ENCODE peak calls at places on chromosomes 2 and 18, in seven cellular contexts. One of them, this sample, is unnamed.

GRCh38 chr2:55431982-55432627 is 12.4 kb upstream of the CCDC88A start:
- DNase-seq in fibroblast of the aortic adventitia: peak
- DNase-seq in right atrium auricular region: no peak
- DNase-seq in adrenal gland: no peak
- DNase-seq in tibial nerve: no peak
- DNase-seq in AG09319: no peak
- DNase-seq in astrocyte of the spinal cord: peak
- DNase-seq in this sample: no peak

GRCh38 chr2:38620282-38620977 is 17.7 kb upstream of the HNRNPLL start:
- DNase-seq in AG09319: peak
- DNase-seq in astrocyte of the spinal cord: peak
- DNase-seq in tibial nerve: no peak
- DNase-seq in adrenal gland: no peak
- DNase-seq in right atrium auricular region: no peak
- DNase-seq in fibroblast of the aortic adventitia: peak
- DNase-seq in this sample: no peak

GRCh38 chr2:187003611-187004010 is 154.6 kb upstream of the ZSWIM2 start:
- DNase-seq in adrenal gland: no peak
- DNase-seq in tibial nerve: no peak
- DNase-seq in fibroblast of the aortic adventitia: peak
- DNase-seq in AG09319: no peak
- DNase-seq in astrocyte of the spinal cord: no peak
- DNase-seq in right atrium auricular region: no peak
- DNase-seq in this sample: no peak

GRCh38 chr2:226891780-226892590 is 56.1 kb downstream of the RHBDD1 start:
- DNase-seq in AG09319: peak
- DNase-seq in fibroblast of the aortic adventitia: peak
- DNase-seq in astrocyte of the spinal cord: peak
- DNase-seq in tibial nerve: no peak
- DNase-seq in adrenal gland: no peak
- DNase-seq in right atrium auricular region: no peak
- DNase-seq in this sample: no peak

GRCh38 chr2:206069417-206069816 is 16.6 kb downstream of the INO80D start:
- DNase-seq in tibial nerve: no peak
- DNase-seq in astrocyte of the spinal cord: no peak
- DNase-seq in adrenal gland: no peak
- DNase-seq in right atrium auricular region: no peak
- DNase-seq in fibroblast of the aortic adventitia: no peak
- DNase-seq in AG09319: no peak
- DNase-seq in this sample: no peak

GRCh38 chr2:25587361-25587760 is 86.0 kb downstream of the DTNB start:
- DNase-seq in adrenal gland: peak
- DNase-seq in AG09319: no peak
- DNase-seq in right atrium auricular region: no peak
- DNase-seq in astrocyte of the spinal cord: peak
- DNase-seq in tibial nerve: no peak
- DNase-seq in fibroblast of the aortic adventitia: peak
- DNase-seq in this sample: no peak

GRCh38 chr2:10487144-10488104 is 39.3 kb upstream of the ODC1 start:
- DNase-seq in AG09319: no peak
- DNase-seq in tibial nerve: no peak
- DNase-seq in adrenal gland: no peak
- DNase-seq in fibroblast of the aortic adventitia: peak
- DNase-seq in astrocyte of the spinal cord: no peak
- DNase-seq in right atrium auricular region: no peak
- DNase-seq in this sample: no peak

GRCh38 chr2:230690439-230690838 is 22.2 kb upstream of the CAB39 start:
- DNase-seq in fibroblast of the aortic adventitia: peak
- DNase-seq in adrenal gland: peak
- DNase-seq in tibial nerve: no peak
- DNase-seq in right atrium auricular region: no peak
- DNase-seq in astrocyte of the spinal cord: peak
- DNase-seq in AG09319: no peak
- DNase-seq in this sample: no peak

GRCh38 chr18:5892772-5893431 is 2.4 kb downstream of the TMEM200C start:
- DNase-seq in AG09319: no peak
- DNase-seq in tibial nerve: no peak
- DNase-seq in fibroblast of the aortic adventitia: no peak
- DNase-seq in right atrium auricular region: no peak
- DNase-seq in adrenal gland: no peak
- DNase-seq in astrocyte of the spinal cord: no peak
- DNase-seq in this sample: no peak

GRCh38 chr18:44973282-44973681 is 292.6 kb downstream of the SETBP1 start:
- DNase-seq in AG09319: no peak
- DNase-seq in astrocyte of the spinal cord: peak
- DNase-seq in right atrium auricular region: no peak
- DNase-seq in tibial nerve: no peak
- DNase-seq in fibroblast of the aortic adventitia: no peak
- DNase-seq in adrenal gland: no peak
- DNase-seq in this sample: no peak

GRCh38 chr2:163565192-163565591 is 170.6 kb downstream of the FIGN start:
- DNase-seq in fibroblast of the aortic adventitia: no peak
- DNase-seq in astrocyte of the spinal cord: no peak
- DNase-seq in AG09319: no peak
- DNase-seq in adrenal gland: no peak
- DNase-seq in right atrium auricular region: no peak
- DNase-seq in tibial nerve: no peak
- DNase-seq in this sample: no peak

GRCh38 chr2:9249036-9249800 is 42.6 kb downstream of the ASAP2 start:
- DNase-seq in right atrium auricular region: no peak
- DNase-seq in tibial nerve: no peak
- DNase-seq in fibroblast of the aortic adventitia: peak
- DNase-seq in AG09319: no peak
- DNase-seq in adrenal gland: no peak
- DNase-seq in astrocyte of the spinal cord: peak
- DNase-seq in this sample: no peak

GRCh38 chr2:29749843-29750242 is 171.5 kb downstream of the ALK start:
- DNase-seq in astrocyte of the spinal cord: no peak
- DNase-seq in fibroblast of the aortic adventitia: no peak
- DNase-seq in tibial nerve: no peak
- DNase-seq in adrenal gland: no peak
- DNase-seq in right atrium auricular region: no peak
- DNase-seq in AG09319: no peak
- DNase-seq in this sample: no peak

GRCh38 chr2:230010501-230010900 is 58.2 kb downstream of the SLC16A14 start:
- DNase-seq in tibial nerve: no peak
- DNase-seq in right atrium auricular region: no peak
- DNase-seq in astrocyte of the spinal cord: no peak
- DNase-seq in adrenal gland: no peak
- DNase-seq in fibroblast of the aortic adventitia: no peak
- DNase-seq in AG09319: no peak
- DNase-seq in this sample: no peak

GRCh38 chr18:48040457-48041110 is 110.1 kb upstream of the SMAD2 start:
- DNase-seq in AG09319: no peak
- DNase-seq in fibroblast of the aortic adventitia: no peak
- DNase-seq in astrocyte of the spinal cord: no peak
- DNase-seq in tibial nerve: no peak
- DNase-seq in right atrium auricular region: no peak
- DNase-seq in adrenal gland: no peak
- DNase-seq in this sample: no peak

GRCh38 chr2:44167908-44168683 is 579 bp upstream of the PPM1B start:
- DNase-seq in tibial nerve: peak
- DNase-seq in fibroblast of the aortic adventitia: peak
- DNase-seq in right atrium auricular region: peak
- DNase-seq in AG09319: peak
- DNase-seq in adrenal gland: peak
- DNase-seq in astrocyte of the spinal cord: peak
- DNase-seq in this sample: peak

GRCh38 chr2:36545871-36546416 is 52.0 kb downstream of the FEZ2 start:
- DNase-seq in right atrium auricular region: no peak
- DNase-seq in adrenal gland: no peak
- DNase-seq in astrocyte of the spinal cord: no peak
- DNase-seq in fibroblast of the aortic adventitia: no peak
- DNase-seq in tibial nerve: no peak
- DNase-seq in AG09319: no peak
- DNase-seq in this sample: no peak
- TF ChIP-seq CTCF in right atrium auricular region: no peak
- TF ChIP-seq CTCF in adrenal gland: no peak
- TF ChIP-seq CTCF in astrocyte of the spinal cord: peak
- TF ChIP-seq CTCF in fibroblast of the aortic adventitia: peak
- TF ChIP-seq CTCF in tibial nerve: no peak
- TF ChIP-seq CTCF in AG09319: peak
- TF ChIP-seq CTCF in this sample: no peak

GRCh38 chr2:58336416-58336815 is 95.3 kb upstream of the FANCL start:
- DNase-seq in right atrium auricular region: no peak
- DNase-seq in AG09319: no peak
- DNase-seq in adrenal gland: no peak
- DNase-seq in astrocyte of the spinal cord: no peak
- DNase-seq in fibroblast of the aortic adventitia: no peak
- DNase-seq in tibial nerve: no peak
- DNase-seq in this sample: no peak

GRCh38 chr2:58339548-58340243 is 98.6 kb upstream of the FANCL start:
- DNase-seq in AG09319: no peak
- DNase-seq in right atrium auricular region: no peak
- DNase-seq in astrocyte of the spinal cord: no peak
- DNase-seq in adrenal gland: no peak
- DNase-seq in tibial nerve: no peak
- DNase-seq in fibroblast of the aortic adventitia: no peak
- DNase-seq in this sample: no peak

DNA sequence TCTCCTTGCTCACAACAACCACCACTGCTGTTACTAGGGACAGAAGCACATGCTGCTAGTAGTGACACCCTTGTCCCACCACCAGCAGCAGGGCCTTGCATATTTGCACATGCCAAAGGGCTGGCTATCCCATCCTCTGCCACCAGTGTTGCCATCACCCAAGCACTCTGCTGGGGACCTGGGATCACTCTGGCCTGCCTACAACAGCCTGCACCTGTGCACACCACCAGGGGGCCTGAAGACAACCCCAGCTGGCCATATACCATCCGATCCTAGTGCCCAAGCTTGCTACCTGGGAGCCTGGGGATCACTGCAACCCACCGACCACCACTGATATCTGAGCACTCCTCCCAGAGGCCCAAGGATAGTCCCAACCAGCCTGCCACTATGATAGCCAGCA is 99.9 kb upstream of the FANCL start:
- DNase-seq in tibial nerve: no peak
- DNase-seq in adrenal gland: no peak
- DNase-seq in astrocyte of the spinal cord: no peak
- DNase-seq in right atrium auricular region: no peak
- DNase-seq in fibroblast of the aortic adventitia: no peak
- DNase-seq in AG09319: no peak
- DNase-seq in this sample: no peak
- TF ChIP-seq CTCF in tibial nerve: no peak
- TF ChIP-seq CTCF in adrenal gland: no peak
- TF ChIP-seq CTCF in astrocyte of the spinal cord: no peak
- TF ChIP-seq CTCF in right atrium auricular region: no peak
- TF ChIP-seq CTCF in fibroblast of the aortic adventitia: no peak
- TF ChIP-seq CTCF in AG09319: no peak
- TF ChIP-seq CTCF in this sample: no peak

GRCh38 chr2:96209729-96210085 is 1.1 kb upstream of the STARD7 start:
- DNase-seq in adrenal gland: no peak
- DNase-seq in astrocyte of the spinal cord: no peak
- DNase-seq in tibial nerve: no peak
- DNase-seq in AG09319: no peak
- DNase-seq in right atrium auricular region: no peak
- DNase-seq in fibroblast of the aortic adventitia: no peak
- DNase-seq in this sample: no peak

GRCh38 chr2:96207073-96207777 is 1.4 kb downstream of the STARD7 start:
- DNase-seq in right atrium auricular region: no peak
- DNase-seq in astrocyte of the spinal cord: no peak
- DNase-seq in tibial nerve: no peak
- DNase-seq in fibroblast of the aortic adventitia: peak
- DNase-seq in AG09319: no peak
- DNase-seq in adrenal gland: no peak
- DNase-seq in this sample: no peak

GRCh38 chr2:96209011-96209728 is 543 bp upstream of the STARD7 start:
- DNase-seq in tibial nerve: no peak
- DNase-seq in fibroblast of the aortic adventitia: no peak
- DNase-seq in astrocyte of the spinal cord: no peak
- DNase-seq in right atrium auricular region: no peak
- DNase-seq in adrenal gland: peak
- DNase-seq in AG09319: no peak
- DNase-seq in this sample: no peak

GRCh38 chr2:96207778-96208143 is 866 bp downstream of the STARD7 start:
- DNase-seq in adrenal gland: no peak
- DNase-seq in tibial nerve: no peak
- DNase-seq in fibroblast of the aortic adventitia: peak
- DNase-seq in astrocyte of the spinal cord: no peak
- DNase-seq in right atrium auricular region: no peak
- DNase-seq in AG09319: no peak
- DNase-seq in this sample: no peak

DNA sequence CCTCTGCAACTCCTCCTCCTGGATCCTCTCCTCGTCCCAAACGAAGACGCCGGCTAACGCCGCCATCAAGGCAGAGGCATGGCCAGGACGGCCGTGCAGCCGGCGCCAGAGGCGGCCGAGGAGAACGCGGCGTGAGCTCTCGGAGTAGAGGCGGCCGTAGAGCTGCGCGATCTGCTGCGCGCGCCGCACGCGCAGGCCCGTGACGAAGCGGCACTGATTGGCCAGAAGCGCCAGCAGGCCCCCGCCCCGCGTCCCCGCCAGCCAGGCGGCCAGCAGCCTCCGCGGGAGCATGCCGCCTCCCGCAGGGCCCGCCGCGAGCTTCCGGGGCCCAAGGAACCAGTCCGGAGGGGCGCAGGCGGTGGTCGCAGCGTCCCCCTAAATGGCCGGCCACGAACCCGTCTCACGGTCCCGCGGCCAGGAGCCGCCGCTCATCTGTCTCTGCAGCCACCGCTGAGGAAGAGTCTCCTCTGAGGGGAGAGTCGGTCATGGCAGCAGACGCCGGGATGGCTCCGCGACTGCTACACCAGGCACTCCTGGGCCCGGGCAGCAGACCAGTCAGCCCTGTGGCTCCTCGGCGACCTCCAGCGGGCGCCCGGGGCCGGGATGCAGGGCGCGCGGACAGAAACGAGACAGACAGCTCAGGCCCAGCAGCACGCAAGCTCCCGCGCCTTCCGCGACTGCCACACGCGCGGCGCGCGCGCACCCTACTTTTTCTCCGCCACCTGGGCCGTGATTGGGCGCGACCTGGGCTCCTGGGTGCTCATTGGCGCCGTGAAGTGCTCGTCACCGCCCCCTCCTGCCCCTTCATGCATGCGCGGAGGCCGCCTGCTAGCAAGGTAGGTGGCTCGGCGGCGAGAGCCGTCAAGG is at the start of gene STARD7:
- DNase-seq in adrenal gland: peak
- DNase-seq in astrocyte of the spinal cord: peak
- DNase-seq in right atrium auricular region: peak
- DNase-seq in fibroblast of the aortic adventitia: peak
- DNase-seq in tibial nerve: peak
- DNase-seq in AG09319: peak
- DNase-seq in this sample: peak
- TF ChIP-seq CTCF in adrenal gland: no peak
- TF ChIP-seq CTCF in astrocyte of the spinal cord: peak
- TF ChIP-seq CTCF in right atrium auricular region: peak
- TF ChIP-seq CTCF in fibroblast of the aortic adventitia: peak
- TF ChIP-seq CTCF in tibial nerve: peak
- TF ChIP-seq CTCF in AG09319: no peak
- TF ChIP-seq CTCF in this sample: no peak

DNA sequence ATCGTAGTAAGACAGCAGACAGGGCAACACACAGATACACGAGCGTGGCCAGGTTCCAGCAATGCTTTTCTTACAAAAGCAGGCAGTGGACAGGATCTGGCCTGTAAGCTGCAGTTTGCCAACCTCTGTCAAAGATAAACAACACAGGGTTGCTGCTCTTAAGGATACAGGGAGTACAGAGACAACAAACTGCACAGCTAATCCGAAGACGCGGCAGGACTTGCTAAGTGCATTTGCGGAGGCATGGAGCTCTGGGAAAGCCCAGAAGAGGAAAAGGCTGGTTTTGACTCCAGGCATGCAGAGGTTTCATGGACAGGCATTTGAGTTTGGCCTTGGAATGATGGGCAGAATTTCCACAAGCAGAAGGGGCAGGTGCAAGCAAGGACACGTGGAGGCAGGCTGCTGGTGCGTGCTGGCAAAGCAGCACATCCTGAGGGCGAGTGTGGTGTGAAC is 24.4 kb downstream of the SERTAD2 start:
- DNase-seq in AG09319: no peak
- DNase-seq in fibroblast of the aortic adventitia: peak
- DNase-seq in right atrium auricular region: peak
- DNase-seq in adrenal gland: peak
- DNase-seq in astrocyte of the spinal cord: no peak
- DNase-seq in tibial nerve: no peak
- DNase-seq in this sample: no peak
- TF ChIP-seq CTCF in AG09319: no peak
- TF ChIP-seq CTCF in fibroblast of the aortic adventitia: no peak
- TF ChIP-seq CTCF in right atrium auricular region: no peak
- TF ChIP-seq CTCF in adrenal gland: no peak
- TF ChIP-seq CTCF in astrocyte of the spinal cord: no peak
- TF ChIP-seq CTCF in tibial nerve: no peak
- TF ChIP-seq CTCF in this sample: no peak